ENCODE peak calls at places on chromosomes 5 and 9, in nine cellular contexts. One of them, this sample, is unnamed.

GRCh38 chr9:27086818-27087680 is 22.0 kb upstream of the TEK start:
- DNase-seq in foreskin fibroblast: peak; percentile 0
- DNase-seq in IMR-90: peak; percentile 90
- DNase-seq in AG04449: peak; percentile 44
- DNase-seq in A172: peak; percentile 21
- DNase-seq in T-helper 9 cell: no peak
- DNase-seq in Kasumi-1: no peak
- DNase-seq in activated CD4-positive, alpha-beta T cell treated with anti-CD3 and anti-CD28 coated beads, Interleukin-2, amount 50 U/mL, for 1 hour: no peak
- DNase-seq in endodermal cell: no peak
- DNase-seq in this sample: no peak

GRCh38 chr5:163563112-163563511 is 57.7 kb downstream of the MAT2B start:
- DNase-seq in foreskin fibroblast: no peak
- DNase-seq in activated CD4-positive, alpha-beta T cell treated with anti-CD3 and anti-CD28 coated beads, Interleukin-2, amount 50 U/mL, for 1 hour: no peak
- DNase-seq in AG04449: no peak
- DNase-seq in IMR-90: no peak
- DNase-seq in T-helper 9 cell: no peak
- DNase-seq in endodermal cell: no peak
- DNase-seq in A172: no peak
- DNase-seq in Kasumi-1: no peak
- DNase-seq in this sample: no peak

GRCh38 chr5:148928141-148928540 is 101.7 kb downstream of the ADRB2 start:
- DNase-seq in foreskin fibroblast: peak; percentile 60
- DNase-seq in T-helper 9 cell: no peak
- DNase-seq in activated CD4-positive, alpha-beta T cell treated with anti-CD3 and anti-CD28 coated beads, Interleukin-2, amount 50 U/mL, for 1 hour: no peak
- DNase-seq in AG04449: no peak
- DNase-seq in IMR-90: peak; percentile 45
- DNase-seq in Kasumi-1: no peak
- DNase-seq in A172: no peak
- DNase-seq in endodermal cell: peak; percentile 13
- DNase-seq in this sample: no peak

GRCh38 chr9:138028596-138028995 is 151.0 kb downstream of the CACNA1B start:
- DNase-seq in Kasumi-1: no peak
- DNase-seq in AG04449: no peak
- DNase-seq in activated CD4-positive, alpha-beta T cell treated with anti-CD3 and anti-CD28 coated beads, Interleukin-2, amount 50 U/mL, for 1 hour: no peak
- DNase-seq in T-helper 9 cell: no peak
- DNase-seq in foreskin fibroblast: no peak
- DNase-seq in IMR-90: no peak
- DNase-seq in A172: no peak
- DNase-seq in endodermal cell: peak; percentile 41
- DNase-seq in this sample: no peak

GRCh38 chr5:53512539-53512938 is 32.1 kb downstream of the FST start:
- DNase-seq in activated CD4-positive, alpha-beta T cell treated with anti-CD3 and anti-CD28 coated beads, Interleukin-2, amount 50 U/mL, for 1 hour: no peak
- DNase-seq in IMR-90: no peak
- DNase-seq in Kasumi-1: no peak
- DNase-seq in A172: no peak
- DNase-seq in foreskin fibroblast: no peak
- DNase-seq in T-helper 9 cell: no peak
- DNase-seq in AG04449: no peak
- DNase-seq in endodermal cell: no peak
- DNase-seq in this sample: no peak

GRCh38 chr9:110217656-110218099 is 9.7 kb upstream of the C9orf152 start:
- DNase-seq in foreskin fibroblast: no peak
- DNase-seq in endodermal cell: no peak
- DNase-seq in activated CD4-positive, alpha-beta T cell treated with anti-CD3 and anti-CD28 coated beads, Interleukin-2, amount 50 U/mL, for 1 hour: no peak
- DNase-seq in AG04449: no peak
- DNase-seq in T-helper 9 cell: no peak
- DNase-seq in IMR-90: peak; percentile 63
- DNase-seq in A172: peak; percentile 54
- DNase-seq in Kasumi-1: peak; percentile 78
- DNase-seq in this sample: peak; percentile 38

GRCh38 chr5:172722309-172722815 is 48.6 kb downstream of the DUSP1 start:
- DNase-seq in IMR-90: no peak
- DNase-seq in Kasumi-1: no peak
- DNase-seq in A172: no peak
- DNase-seq in activated CD4-positive, alpha-beta T cell treated with anti-CD3 and anti-CD28 coated beads, Interleukin-2, amount 50 U/mL, for 1 hour: no peak
- DNase-seq in AG04449: no peak
- DNase-seq in foreskin fibroblast: no peak
- DNase-seq in endodermal cell: peak; percentile 78
- DNase-seq in T-helper 9 cell: peak; percentile 27
- DNase-seq in this sample: no peak

GRCh38 chr9:128245293-128246151 is 30.3 kb downstream of the GOLGA2 start:
- DNase-seq in foreskin fibroblast: peak; percentile 84
- DNase-seq in Kasumi-1: peak; percentile 70
- DNase-seq in AG04449: no peak
- DNase-seq in T-helper 9 cell: no peak
- DNase-seq in IMR-90: peak; percentile 81
- DNase-seq in activated CD4-positive, alpha-beta T cell treated with anti-CD3 and anti-CD28 coated beads, Interleukin-2, amount 50 U/mL, for 1 hour: no peak
- DNase-seq in endodermal cell: peak; percentile 76
- DNase-seq in A172: peak; percentile 68
- DNase-seq in this sample: no peak

GRCh38 chr9:19512432-19512831 is 103.6 kb downstream of the ACER2 start:
- DNase-seq in AG04449: no peak
- DNase-seq in Kasumi-1: no peak
- DNase-seq in activated CD4-positive, alpha-beta T cell treated with anti-CD3 and anti-CD28 coated beads, Interleukin-2, amount 50 U/mL, for 1 hour: no peak
- DNase-seq in T-helper 9 cell: no peak
- DNase-seq in foreskin fibroblast: no peak
- DNase-seq in A172: no peak
- DNase-seq in endodermal cell: no peak
- DNase-seq in IMR-90: no peak
- DNase-seq in this sample: no peak

GRCh38 chr9:120914410-120914809 is 12.2 kb downstream of the TRAF1 start:
- DNase-seq in A172: no peak
- DNase-seq in Kasumi-1: no peak
- DNase-seq in IMR-90: no peak
- DNase-seq in activated CD4-positive, alpha-beta T cell treated with anti-CD3 and anti-CD28 coated beads, Interleukin-2, amount 50 U/mL, for 1 hour: no peak
- DNase-seq in T-helper 9 cell: no peak
- DNase-seq in AG04449: no peak
- DNase-seq in endodermal cell: no peak
- DNase-seq in foreskin fibroblast: no peak
- DNase-seq in this sample: no peak

GRCh38 chr5:159001247-159001646 is 98.5 kb downstream of the EBF1 start:
- DNase-seq in foreskin fibroblast: no peak
- DNase-seq in IMR-90: no peak
- DNase-seq in T-helper 9 cell: no peak
- DNase-seq in endodermal cell: no peak
- DNase-seq in A172: no peak
- DNase-seq in Kasumi-1: no peak
- DNase-seq in AG04449: no peak
- DNase-seq in activated CD4-positive, alpha-beta T cell treated with anti-CD3 and anti-CD28 coated beads, Interleukin-2, amount 50 U/mL, for 1 hour: no peak
- DNase-seq in this sample: no peak

GRCh38 chr5:135650081-135650480 is 71.3 kb upstream of the CXCL14 start:
- DNase-seq in foreskin fibroblast: no peak
- DNase-seq in Kasumi-1: no peak
- DNase-seq in T-helper 9 cell: no peak
- DNase-seq in endodermal cell: no peak
- DNase-seq in activated CD4-positive, alpha-beta T cell treated with anti-CD3 and anti-CD28 coated beads, Interleukin-2, amount 50 U/mL, for 1 hour: no peak
- DNase-seq in AG04449: no peak
- DNase-seq in A172: no peak
- DNase-seq in IMR-90: no peak
- DNase-seq in this sample: no peak

GRCh38 chr9:134181648-134182034 is 17.3 kb upstream of the RNU6ATAC start:
- DNase-seq in T-helper 9 cell: no peak
- DNase-seq in activated CD4-positive, alpha-beta T cell treated with anti-CD3 and anti-CD28 coated beads, Interleukin-2, amount 50 U/mL, for 1 hour: no peak
- DNase-seq in IMR-90: no peak
- DNase-seq in A172: no peak
- DNase-seq in foreskin fibroblast: no peak
- DNase-seq in endodermal cell: peak; percentile 41
- DNase-seq in AG04449: no peak
- DNase-seq in Kasumi-1: no peak
- DNase-seq in this sample: no peak

GRCh38 chr5:142438573-142438972 is 113.8 kb upstream of the SPRY4 start:
- DNase-seq in T-helper 9 cell: no peak
- DNase-seq in Kasumi-1: no peak
- DNase-seq in endodermal cell: peak; percentile 18
- DNase-seq in activated CD4-positive, alpha-beta T cell treated with anti-CD3 and anti-CD28 coated beads, Interleukin-2, amount 50 U/mL, for 1 hour: no peak
- DNase-seq in foreskin fibroblast: peak; percentile 57
- DNase-seq in A172: no peak
- DNase-seq in AG04449: no peak
- DNase-seq in IMR-90: no peak
- DNase-seq in this sample: no peak

GRCh38 chr5:174140452-174140851 is 94.9 kb downstream of the NSG2 start:
- DNase-seq in foreskin fibroblast: no peak
- DNase-seq in activated CD4-positive, alpha-beta T cell treated with anti-CD3 and anti-CD28 coated beads, Interleukin-2, amount 50 U/mL, for 1 hour: no peak
- DNase-seq in endodermal cell: no peak
- DNase-seq in T-helper 9 cell: no peak
- DNase-seq in A172: no peak
- DNase-seq in AG04449: no peak
- DNase-seq in Kasumi-1: no peak
- DNase-seq in IMR-90: no peak
- DNase-seq in this sample: no peak

GRCh38 chr5:14383923-14384322 is 197.7 kb upstream of the OTULINL start:
- DNase-seq in IMR-90: no peak
- DNase-seq in Kasumi-1: no peak
- DNase-seq in A172: no peak
- DNase-seq in foreskin fibroblast: no peak
- DNase-seq in endodermal cell: no peak
- DNase-seq in activated CD4-positive, alpha-beta T cell treated with anti-CD3 and anti-CD28 coated beads, Interleukin-2, amount 50 U/mL, for 1 hour: no peak
- DNase-seq in AG04449: no peak
- DNase-seq in T-helper 9 cell: no peak
- DNase-seq in this sample: no peak

GRCh38 chr5:146753618-146754123 is 124.9 kb downstream of the PPP2R2B start:
- DNase-seq in A172: no peak
- DNase-seq in AG04449: no peak
- DNase-seq in Kasumi-1: no peak
- DNase-seq in endodermal cell: no peak
- DNase-seq in T-helper 9 cell: no peak
- DNase-seq in foreskin fibroblast: no peak
- DNase-seq in IMR-90: no peak
- DNase-seq in activated CD4-positive, alpha-beta T cell treated with anti-CD3 and anti-CD28 coated beads, Interleukin-2, amount 50 U/mL, for 1 hour: no peak
- DNase-seq in this sample: no peak

GRCh38 chr9:71814226-71814625 is 45.9 kb upstream of the CEMIP2 start:
- DNase-seq in T-helper 9 cell: no peak
- DNase-seq in Kasumi-1: no peak
- DNase-seq in activated CD4-positive, alpha-beta T cell treated with anti-CD3 and anti-CD28 coated beads, Interleukin-2, amount 50 U/mL, for 1 hour: no peak
- DNase-seq in endodermal cell: no peak
- DNase-seq in IMR-90: no peak
- DNase-seq in A172: no peak
- DNase-seq in foreskin fibroblast: no peak
- DNase-seq in AG04449: no peak
- DNase-seq in this sample: no peak

GRCh38 chr5:177113566-177114424 is 19.8 kb upstream of the NSD1 start:
- DNase-seq in IMR-90: peak; percentile 63
- DNase-seq in endodermal cell: peak; percentile 94
- DNase-seq in foreskin fibroblast: peak; percentile 52
- DNase-seq in AG04449: no peak
- DNase-seq in A172: peak; percentile 76
- DNase-seq in Kasumi-1: peak; percentile 85
- DNase-seq in activated CD4-positive, alpha-beta T cell treated with anti-CD3 and anti-CD28 coated beads, Interleukin-2, amount 50 U/mL, for 1 hour: peak; percentile 82
- DNase-seq in T-helper 9 cell: peak; percentile 75
- DNase-seq in this sample: peak; percentile 71

GRCh38 chr5:159091596-159091995 is 8.1 kb downstream of the EBF1 start:
- DNase-seq in activated CD4-positive, alpha-beta T cell treated with anti-CD3 and anti-CD28 coated beads, Interleukin-2, amount 50 U/mL, for 1 hour: no peak
- DNase-seq in IMR-90: no peak
- DNase-seq in foreskin fibroblast: no peak
- DNase-seq in T-helper 9 cell: no peak
- DNase-seq in Kasumi-1: no peak
- DNase-seq in AG04449: no peak
- DNase-seq in A172: no peak
- DNase-seq in endodermal cell: no peak
- DNase-seq in this sample: no peak

GRCh38 chr5:172904643-172905345 is 54.4 kb upstream of the RPL26L1 start:
- DNase-seq in endodermal cell: peak; percentile 68
- DNase-seq in A172: peak; percentile 67
- DNase-seq in foreskin fibroblast: peak; percentile 61
- DNase-seq in IMR-90: peak; percentile 84
- DNase-seq in AG04449: peak; percentile 59
- DNase-seq in activated CD4-positive, alpha-beta T cell treated with anti-CD3 and anti-CD28 coated beads, Interleukin-2, amount 50 U/mL, for 1 hour: no peak
- DNase-seq in T-helper 9 cell: no peak
- DNase-seq in Kasumi-1: no peak
- DNase-seq in this sample: no peak